ENCODE peak calls at places on chromosomes 6 and 20, in eight cellular contexts. P is CD8-positive, alpha-beta T cell; K is neural progenitor cell; A is heart right ventricle; R is myocyte; T is brain microvascular endothelial cell; Y is A549; B is uterus. M is an unnamed sample.

GRCh38 chr6:143158113-143158581 is 97.5 kb downstream of the AIG1 start:
- DNase-seq in B (no peak), Y (no peak), T (peak), A (no peak), R (no peak), K (no peak), P (no peak), M (no peak)

GRCh38 chr20:23362392-23363256 is 642 bp downstream of the GZF1 start:
- DNase-seq in T (peak), P (peak), K (peak), B (peak), R (peak), Y (no peak), A (no peak), M (no peak)

GRCh38 chr6:78605909-78606446 is 261.4 kb upstream of the IRAK1BP1 start:
- DNase-seq in R (peak), Y (no peak), B (no peak), A (no peak), T (peak), K (no peak), P (no peak), M (peak)

GRCh38 chr20:16922834-16923233 is 174.7 kb downstream of the OTOR start:
- DNase-seq in K (no peak), A (no peak), Y (no peak), T (peak), B (no peak), P (no peak), R (peak), M (peak)

GRCh38 chr6:168154263-168154917 is 75.4 kb upstream of the FRMD1 start:
- DNase-seq in P (no peak), R (no peak), T (no peak), A (no peak), Y (no peak), K (no peak), B (no peak), M (no peak)

GRCh38 chr20:3074812-3075211 is 3.4 kb downstream of the OXT start:
- DNase-seq in Y (no peak), B (no peak), K (no peak), T (no peak), R (no peak), A (no peak), P (no peak), M (no peak)

GRCh38 chr6:68368845-68369244 is 266.2 kb upstream of the ADGRB3 start:
- DNase-seq in K (no peak), B (no peak), P (no peak), T (no peak), A (no peak), Y (no peak), R (no peak), M (no peak)

GRCh38 chr6:52955871-52956270 is 39.2 kb downstream of the GSTA4 start:
- DNase-seq in K (no peak), P (no peak), B (no peak), T (no peak), Y (no peak), A (no peak), R (no peak), M (no peak)

GRCh38 chr6:41503841-41504525 is 42.2 kb upstream of the FOXP4 start:
- DNase-seq in A (no peak), P (no peak), R (no peak), K (peak), T (peak), B (peak), Y (peak), M (peak)

GRCh38 chr6:112245511-112246203 is 8.7 kb downstream of the LAMA4 start:
- DNase-seq in Y (no peak), T (no peak), R (peak), A (no peak), K (no peak), P (no peak), B (no peak), M (peak)

GRCh38 chr20:44692932-44693476 is 22.2 kb upstream of the CCN5 start:
- DNase-seq in B (peak), R (peak), A (peak), K (no peak), P (no peak), Y (peak), T (peak), M (no peak)

GRCh38 chr6:21003780-21004541 is 469.7 kb downstream of the CDKAL1 start:
- DNase-seq in Y (peak), K (no peak), R (peak), B (no peak), P (no peak), T (peak), A (no peak), M (no peak)

GRCh38 chr20:45268531-45268930 is 14.2 kb upstream of the SLPI start:
- DNase-seq in Y (no peak), R (no peak), T (no peak), B (no peak), P (no peak), K (no peak), A (no peak), M (no peak)

GRCh38 chr20:16350465-16350864 is 222.8 kb downstream of the KIF16B start:
- DNase-seq in R (peak), A (no peak), Y (peak), K (no peak), P (no peak), B (no peak), T (peak), M (no peak)

GRCh38 chr6:118810420-118811027 is 83.4 kb upstream of the ASF1A start:
- DNase-seq in B (no peak), T (no peak), K (no peak), A (no peak), R (no peak), Y (no peak), P (peak), M (no peak)

GRCh38 chr6:149385998-149386646 is 13.9 kb upstream of the SUMO4 start:
- DNase-seq in T (no peak), A (no peak), R (no peak), P (no peak), Y (no peak), B (no peak), K (no peak), M (no peak)

GRCh38 chr6:166167801-166168615 is at the start of gene TBXT:
- DNase-seq in K (peak), A (no peak), B (no peak), R (no peak), T (no peak), Y (peak), P (no peak), M (peak)

GRCh38 chr6:134686071-134686470 is 263.8 kb downstream of the ALDH8A1 start:
- DNase-seq in R (peak), A (no peak), B (no peak), P (no peak), Y (no peak), K (no peak), T (no peak), M (no peak)

GRCh38 chr6:117138920-117139319 is 126.4 kb upstream of the VGLL2 start:
- DNase-seq in P (no peak), Y (no peak), R (peak), B (no peak), K (no peak), A (no peak), T (no peak), M (no peak)

GRCh38 chr6:137699036-137699683 is 167.9 kb upstream of the TNFAIP3 start:
- DNase-seq in P (no peak), Y (no peak), R (no peak), T (no peak), B (no peak), A (no peak), K (no peak), M (no peak)